ENCODE peak calls at places on chromosomes 12 and 14, in six cellular contexts. M is K562, A is H7, Y is endothelial cell, W is C1 segment of cervical spinal cord, E is WTC11. C is an unnamed sample.

GRCh38 chr12:124862768-124863408 is 776 bp downstream of the SCARB1 start:
- DNase-seq in M (peak; percentile 46), A (peak; percentile 67), Y (no peak), W (peak; percentile 68), E (no peak), C (no peak)

GRCh38 chr14:101506921-101507300 is 54.4 kb upstream of the DIO3 start:
- DNase-seq in M (no peak), A (peak; percentile 53), Y (no peak), W (no peak), E (peak; percentile 5), C (no peak)

GRCh38 chr12:53804429-53804828 is 52.6 kb upstream of the CISTR start:
- DNase-seq in M (no peak), A (no peak), Y (no peak), W (no peak), E (no peak), C (no peak)

GRCh38 chr12:96308881-96309280 is 91.4 kb downstream of the CDK17 start:
- DNase-seq in M (no peak), A (no peak), Y (no peak), W (no peak), E (no peak), C (no peak)

GRCh38 chr12:93441111-93441616 is 583 bp downstream of the UBE2N start:
- DNase-seq in M (peak; percentile 52), A (peak; percentile 74), Y (peak; percentile 51), W (no peak), E (peak; percentile 37), C (no peak)

GRCh38 chr12:83784298-83784890 is 1097.7 kb downstream of the TMTC2 start:
- DNase-seq in M (no peak), A (no peak), Y (no peak), W (no peak), E (peak; percentile 19), C (no peak)

GRCh38 chr12:12731178-12731577 is 14.0 kb downstream of the CDKN1B start:
- DNase-seq in M (no peak), A (no peak), Y (no peak), W (no peak), E (no peak), C (no peak)

GRCh38 chr14:75885829-75886228 is 96.0 kb downstream of the TGFB3 start:
- DNase-seq in M (no peak), A (no peak), Y (no peak), W (no peak), E (no peak), C (no peak)